ENCODE peak calls at places on chromosomes 6 and 20, in five cellular contexts. L is fibroblast of pulmonary artery; E is kidney tubule cell; S is stimulated activated CD4-positive, alpha-beta T cell treated with anti-CD3 and anti-CD28 coated beads, Interleukin-15, amount 100 ng/mL, for 24 hours; X is amygdala. D is an unnamed sample.

GRCh38 chr20:63957690-63958441 is 1.6 kb upstream of the UCKL1 start:
- DNase-seq in S (peak; percentile 72), L (peak; percentile 45), E (no peak), X (no peak), D (peak; percentile 80)

GRCh38 chr20:41064377-41064776 is 35.8 kb downstream of the TOP1 start:
- DNase-seq in L (no peak), S (no peak), X (no peak), E (no peak), D (no peak)

GRCh38 chr6:158849899-158850806 is 31.0 kb upstream of the EZR start:
- DNase-seq in S (peak; percentile 65), E (peak; percentile 99), X (no peak), L (peak; percentile 84), D (peak; percentile 71)

GRCh38 chr20:8132632-8133587 is 844 bp downstream of the PLCB1 start:
- DNase-seq in S (peak; percentile 21), L (peak; percentile 39), X (peak; percentile 30), E (no peak), D (peak; percentile 22)

GRCh38 chr20:24769878-24770627 is 179.0 kb upstream of the CST7 start:
- DNase-seq in S (no peak), E (no peak), L (no peak), X (no peak), D (no peak)

GRCh38 chr6:80021591-80021990 is 17.1 kb downstream of the TTK start:
- DNase-seq in E (no peak), X (no peak), S (no peak), L (no peak), D (no peak)

GRCh38 chr6:140897804-140898573 is 1234.7 kb upstream of the GJE1 start:
- DNase-seq in L (no peak), S (no peak), E (no peak), X (no peak), D (no peak)

GRCh38 chr6:88650029-88650619 is 313.3 kb downstream of the RNGTT start:
- DNase-seq in X (no peak), E (no peak), S (no peak), L (peak; percentile 61), D (no peak)

GRCh38 chr20:45041464-45042337 is 59.2 kb downstream of the KCNS1 start:
- DNase-seq in S (no peak), X (no peak), E (peak; percentile 75), L (peak; percentile 69), D (no peak)

GRCh38 chr6:2582268-2582667 is 168.5 kb downstream of the MYLK4 start:
- DNase-seq in L (no peak), S (no peak), X (no peak), E (no peak), D (no peak)

D was measured in activated CD8-positive, alpha-beta T cell treated with anti-CD3 and anti-CD28 coated beads for 36 hours.